ENCODE peak calls at places on chromosomes 13 and 19, in eight cellular contexts. A is thoracic aorta; L is fibroblast of lung; V is neural progenitor cell; J is tibial artery; B is GM23338; G is CD8-positive, alpha-beta T cell; T is hepatocyte. C is an unnamed sample.
A peak's percentile ranks its signal among the peaks of the same experiment; 100 is the strongest.

GRCh38 chr19:13033819-13034611 is 38.7 kb downstream of the NFIX start:
- DNase-seq in L (peak; percentile 59), J (peak; percentile 90), B (peak; percentile 87), G (peak; percentile 23), T (peak; percentile 60), V (peak; percentile 69), A (no peak), C (no peak)

GRCh38 chr19:18388328-18389094 is 2.6 kb downstream of the GDF15 start:
- DNase-seq in T (peak; percentile 80), G (peak; percentile 74), L (peak; percentile 54), B (peak; percentile 85), J (peak; percentile 91), V (peak; percentile 84), A (peak; percentile 40), C (peak; percentile 67)

GRCh38 chr19:38649305-38650179 is 2.1 kb downstream of the ACTN4 start:
- DNase-seq in T (peak; percentile 54), J (no peak), G (no peak), B (peak; percentile 49), L (no peak), V (no peak), A (no peak), C (no peak)

GRCh38 chr19:3192684-3193083 is 7.0 kb downstream of the NCLN start:
- DNase-seq in J (no peak), G (no peak), A (no peak), T (no peak), V (no peak), L (no peak), B (no peak), C (no peak)

GRCh38 chr13:90510319-90510718 is 837.2 kb upstream of the MIR17HG start:
- DNase-seq in L (no peak), J (no peak), V (no peak), G (no peak), T (no peak), B (no peak), A (no peak), C (no peak)

GRCh38 chr13:97224544-97225324 is 2.6 kb downstream of the MBNL2 start:
- DNase-seq in A (no peak), T (peak; percentile 42), B (peak; percentile 69), J (no peak), L (peak; percentile 64), V (no peak), G (no peak), C (peak; percentile 62)

GRCh38 chr13:24032674-24033073 is 127.8 kb upstream of the SPATA13 start:
- DNase-seq in B (no peak), A (no peak), V (no peak), G (no peak), L (no peak), T (no peak), J (no peak), C (no peak)

GRCh38 chr13:27279506-27279905 is 8.9 kb downstream of the RASL11A start:
- DNase-seq in B (no peak), V (no peak), J (no peak), L (no peak), G (no peak), T (no peak), A (no peak), C (no peak)

GRCh38 chr13:48318014-48318713 is 14.6 kb downstream of the RB1 start:
- DNase-seq in G (no peak), A (no peak), L (no peak), B (no peak), T (no peak), J (no peak), V (no peak), C (no peak)

GRCh38 chr13:48317511-48317981 is 14.0 kb downstream of the RB1 start:
- DNase-seq in V (no peak), J (no peak), A (no peak), L (no peak), G (no peak), B (no peak), T (no peak), C (no peak)

GRCh38 chr13:48320396-48320790 is 16.8 kb downstream of the RB1 start:
- DNase-seq in A (no peak), J (no peak), G (no peak), L (no peak), V (no peak), T (no peak), B (no peak), C (no peak)

GRCh38 chr13:48319458-48320395 is 16.2 kb downstream of the RB1 start:
- DNase-seq in V (no peak), G (no peak), B (no peak), J (no peak), A (no peak), T (no peak), L (no peak), C (peak; percentile 29)

GRCh38 chr13:48318714-48319457 is 15.3 kb downstream of the RB1 start:
- DNase-seq in T (no peak), G (no peak), J (peak; percentile 74), A (no peak), L (no peak), V (no peak), B (no peak), C (no peak)
- H3K4me3 ChIP-seq in T (no peak overlapping the region), G (peak overlapping the region; percentile 26), J (peak overlapping the region; percentile 47), A (peak overlapping the region; percentile 66), L (no peak overlapping the region), V (no peak overlapping the region), B (no peak overlapping the region), C (peak overlapping the region; percentile 64)

GRCh38 chr19:47487551-47488515 is 3.8 kb upstream of the KPTN start:
- DNase-seq in T (no peak), L (no peak), B (no peak), J (no peak), V (no peak), G (no peak), A (no peak), C (no peak)
- H3K4me1 ChIP-seq in T (peaks cover 6% of the 10 kb centered on the region), L (peaks cover 2% of the 10 kb centered on the region), B (no peaks in the 10 kb centered on the region), J (no peaks in the 10 kb centered on the region), V (no peaks in the 10 kb centered on the region), G (peaks cover 38% of the 10 kb centered on the region), A (peaks cover 17% of the 10 kb centered on the region), C (peaks cover 18% of the 10 kb centered on the region)

GRCh38 chr13:42559057-42559456 is 14.9 kb upstream of the TNFSF11 start:
- DNase-seq in G (no peak), B (no peak), J (no peak), L (no peak), A (no peak), V (no peak), T (no peak), C (no peak)
- H3K4me3 ChIP-seq in G (no peak overlapping the region), B (no peak overlapping the region), J (no peak overlapping the region), L (no peak overlapping the region), A (no peak overlapping the region), V (no peak overlapping the region), T (no peak overlapping the region), C (no peak overlapping the region)

DNA sequence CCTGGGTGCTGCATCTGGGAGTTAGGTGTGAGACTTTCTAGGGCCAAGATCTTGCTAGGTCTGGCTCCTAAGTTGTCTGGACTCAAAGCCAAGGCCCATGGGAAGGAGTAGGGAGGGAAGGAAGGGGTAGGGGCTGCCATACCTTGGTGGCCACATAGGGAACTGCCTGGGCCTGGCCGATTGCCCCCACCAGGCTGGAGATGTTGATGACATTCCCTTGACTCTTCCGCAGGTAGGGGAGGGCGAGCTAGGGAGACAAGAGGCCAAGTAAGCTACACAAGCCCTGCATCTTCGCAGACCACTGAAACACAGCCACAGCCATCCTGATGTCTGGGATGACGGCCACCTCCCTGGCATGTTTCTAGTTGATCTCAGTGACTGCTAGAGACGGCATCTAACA is 4.1 kb upstream of the BCAT2 start:
- DNase-seq in G (no peak), V (no peak), L (no peak), B (peak; percentile 55), A (no peak), J (no peak), T (no peak), C (no peak)
- H3K4me1 ChIP-seq in G (peaks cover 6% of the 10 kb centered on the region), V (peaks cover 17% of the 10 kb centered on the region), L (peaks cover 7% of the 10 kb centered on the region), B (peaks cover 10% of the 10 kb centered on the region), A (peaks cover 28% of the 10 kb centered on the region), J (no peaks in the 10 kb centered on the region), T (peaks cover 30% of the 10 kb centered on the region), C (peaks cover 25% of the 10 kb centered on the region)

GRCh38 chr13:84098273-84098672 is 216.0 kb upstream of the SLITRK1 start:
- DNase-seq in T (no peak), A (no peak), L (no peak), J (no peak), G (no peak), B (no peak), V (no peak), C (no peak)
- H3K4me3 ChIP-seq in T (no peak overlapping the region), A (no peak overlapping the region), L (no peak overlapping the region), J (no peak overlapping the region), G (no peak overlapping the region), B (no peak overlapping the region), V (no peak overlapping the region), C (no peak overlapping the region)

DNA sequence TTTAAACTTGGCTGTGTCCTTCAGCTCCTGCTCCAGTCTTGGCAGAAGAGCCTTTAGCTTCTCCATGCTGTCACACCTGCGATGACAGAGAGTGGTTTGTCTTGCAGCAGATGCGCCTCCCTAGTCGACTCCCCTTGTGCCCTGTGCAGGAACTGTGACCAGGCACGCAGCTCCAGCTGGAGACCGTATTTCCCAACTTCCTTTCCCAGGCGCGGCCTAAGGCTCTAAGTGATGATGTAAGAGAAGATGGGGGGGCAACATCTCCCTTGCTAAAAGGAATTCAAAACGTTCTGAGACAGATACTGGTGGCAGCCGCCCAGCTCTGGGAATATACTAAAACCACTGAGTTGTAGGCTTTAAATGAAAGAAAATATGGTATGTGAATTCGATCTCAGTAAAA is 16.3 kb downstream of the DCUN1D2 start:
- DNase-seq in V (no peak), B (no peak), J (no peak), L (peak; percentile 86), T (no peak), G (no peak), A (no peak), C (no peak)
- H3K4me1 ChIP-seq in V (peaks cover 3% of the 10 kb centered on the region), B (peaks cover 2% of the 10 kb centered on the region), J (no peaks in the 10 kb centered on the region), L (peaks cover 2% of the 10 kb centered on the region), T (peaks cover 2% of the 10 kb centered on the region), G (no peaks in the 10 kb centered on the region), A (no peaks in the 10 kb centered on the region), C (no peaks in the 10 kb centered on the region)